ENCODE peak calls at places on chromosomes 16 and 17, in five cellular contexts. One of them, this sample, is unnamed.

GRCh38 chr17:44053130-44053872 is 13.2 kb downstream of the LSM12 start:
- ATAC-seq in left cardiac atrium: peak
- ATAC-seq in upper lobe of left lung: no peak
- ATAC-seq in Panc1: no peak
- ATAC-seq in activated CD8-positive, alpha-beta T cell treated with anti-CD3 and anti-CD28 coated beads, Interleukin-2, amount 10 ng/mL, durations not matched to agents 7 days and 5 days: no peak
- ATAC-seq in this sample: no peak

GRCh38 chr17:72858826-72859495 is 233.5 kb downstream of the SLC39A11 start:
- ATAC-seq in left cardiac atrium: no peak
- ATAC-seq in upper lobe of left lung: no peak
- ATAC-seq in Panc1: no peak
- ATAC-seq in activated CD8-positive, alpha-beta T cell treated with anti-CD3 and anti-CD28 coated beads, Interleukin-2, amount 10 ng/mL, durations not matched to agents 7 days and 5 days: no peak
- ATAC-seq in this sample: no peak

GRCh38 chr16:85844786-85845185 is 45.3 kb downstream of the COX4I1 start:
- ATAC-seq in left cardiac atrium: no peak
- ATAC-seq in upper lobe of left lung: no peak
- ATAC-seq in Panc1: no peak
- ATAC-seq in activated CD8-positive, alpha-beta T cell treated with anti-CD3 and anti-CD28 coated beads, Interleukin-2, amount 10 ng/mL, durations not matched to agents 7 days and 5 days: no peak
- ATAC-seq in this sample: peak

GRCh38 chr17:74833501-74834361 is 26.0 kb downstream of the GRIN2C start:
- ATAC-seq in left cardiac atrium: peak
- ATAC-seq in upper lobe of left lung: peak
- ATAC-seq in Panc1: no peak
- ATAC-seq in activated CD8-positive, alpha-beta T cell treated with anti-CD3 and anti-CD28 coated beads, Interleukin-2, amount 10 ng/mL, durations not matched to agents 7 days and 5 days: no peak
- ATAC-seq in this sample: peak

GRCh38 chr17:36844013-36844412 is 93.3 kb upstream of the LHX1 start:
- ATAC-seq in left cardiac atrium: no peak
- ATAC-seq in upper lobe of left lung: no peak
- ATAC-seq in Panc1: no peak
- ATAC-seq in activated CD8-positive, alpha-beta T cell treated with anti-CD3 and anti-CD28 coated beads, Interleukin-2, amount 10 ng/mL, durations not matched to agents 7 days and 5 days: no peak
- ATAC-seq in this sample: no peak

GRCh38 chr16:88744839-88745521 is 38.7 kb downstream of the CTU2 start:
- ATAC-seq in left cardiac atrium: peak
- ATAC-seq in upper lobe of left lung: no peak
- ATAC-seq in Panc1: no peak
- ATAC-seq in activated CD8-positive, alpha-beta T cell treated with anti-CD3 and anti-CD28 coated beads, Interleukin-2, amount 10 ng/mL, durations not matched to agents 7 days and 5 days: no peak
- ATAC-seq in this sample: no peak

GRCh38 chr17:7043544-7044268 is at the start of gene SLC16A11:
- ATAC-seq in left cardiac atrium: peak
- ATAC-seq in upper lobe of left lung: peak
- ATAC-seq in Panc1: peak
- ATAC-seq in activated CD8-positive, alpha-beta T cell treated with anti-CD3 and anti-CD28 coated beads, Interleukin-2, amount 10 ng/mL, durations not matched to agents 7 days and 5 days: peak
- ATAC-seq in this sample: peak

GRCh38 chr17:43632231-43632630 is 29.5 kb downstream of the MEOX1 start:
- ATAC-seq in left cardiac atrium: no peak
- ATAC-seq in upper lobe of left lung: no peak
- ATAC-seq in Panc1: no peak
- ATAC-seq in activated CD8-positive, alpha-beta T cell treated with anti-CD3 and anti-CD28 coated beads, Interleukin-2, amount 10 ng/mL, durations not matched to agents 7 days and 5 days: no peak
- ATAC-seq in this sample: no peak

GRCh38 chr17:73834684-73835343 is 190.6 kb upstream of the SDK2 start:
- ATAC-seq in left cardiac atrium: no peak
- ATAC-seq in upper lobe of left lung: no peak
- ATAC-seq in Panc1: no peak
- ATAC-seq in activated CD8-positive, alpha-beta T cell treated with anti-CD3 and anti-CD28 coated beads, Interleukin-2, amount 10 ng/mL, durations not matched to agents 7 days and 5 days: no peak
- ATAC-seq in this sample: no peak

GRCh38 chr16:80819988-80820387 is 15.6 kb upstream of the CDYL2 start:
- ATAC-seq in left cardiac atrium: no peak
- ATAC-seq in upper lobe of left lung: no peak
- ATAC-seq in Panc1: no peak
- ATAC-seq in activated CD8-positive, alpha-beta T cell treated with anti-CD3 and anti-CD28 coated beads, Interleukin-2, amount 10 ng/mL, durations not matched to agents 7 days and 5 days: no peak
- ATAC-seq in this sample: no peak

GRCh38 chr16:79451196-79451816 is 149.2 kb downstream of the MAF start:
- ATAC-seq in left cardiac atrium: peak
- ATAC-seq in upper lobe of left lung: peak
- ATAC-seq in Panc1: no peak
- ATAC-seq in activated CD8-positive, alpha-beta T cell treated with anti-CD3 and anti-CD28 coated beads, Interleukin-2, amount 10 ng/mL, durations not matched to agents 7 days and 5 days: no peak
- ATAC-seq in this sample: peak

GRCh38 chr17:66235377-66235994 is 6.3 kb upstream of the APOH start:
- ATAC-seq in left cardiac atrium: no peak
- ATAC-seq in upper lobe of left lung: no peak
- ATAC-seq in Panc1: no peak
- ATAC-seq in activated CD8-positive, alpha-beta T cell treated with anti-CD3 and anti-CD28 coated beads, Interleukin-2, amount 10 ng/mL, durations not matched to agents 7 days and 5 days: no peak
- ATAC-seq in this sample: no peak

GRCh38 chr16:49951568-49952195 is 73.3 kb upstream of the CNEP1R1 start:
- ATAC-seq in left cardiac atrium: no peak
- ATAC-seq in upper lobe of left lung: peak
- ATAC-seq in Panc1: no peak
- ATAC-seq in activated CD8-positive, alpha-beta T cell treated with anti-CD3 and anti-CD28 coated beads, Interleukin-2, amount 10 ng/mL, durations not matched to agents 7 days and 5 days: no peak
- ATAC-seq in this sample: no peak

GRCh38 chr17:37744961-37745800 is at the start of gene HNF1B:
- ATAC-seq in left cardiac atrium: no peak
- ATAC-seq in upper lobe of left lung: peak
- ATAC-seq in Panc1: no peak
- ATAC-seq in activated CD8-positive, alpha-beta T cell treated with anti-CD3 and anti-CD28 coated beads, Interleukin-2, amount 10 ng/mL, durations not matched to agents 7 days and 5 days: no peak
- ATAC-seq in this sample: peak

GRCh38 chr17:55463600-55463999 is 42.0 kb upstream of the MMD start:
- ATAC-seq in left cardiac atrium: no peak
- ATAC-seq in upper lobe of left lung: no peak
- ATAC-seq in Panc1: no peak
- ATAC-seq in activated CD8-positive, alpha-beta T cell treated with anti-CD3 and anti-CD28 coated beads, Interleukin-2, amount 10 ng/mL, durations not matched to agents 7 days and 5 days: peak
- ATAC-seq in this sample: peak

GRCh38 chr16:14186007-14186953 is 115.2 kb downstream of the MRTFB start:
- ATAC-seq in left cardiac atrium: peak
- ATAC-seq in upper lobe of left lung: peak
- ATAC-seq in Panc1: peak
- ATAC-seq in activated CD8-positive, alpha-beta T cell treated with anti-CD3 and anti-CD28 coated beads, Interleukin-2, amount 10 ng/mL, durations not matched to agents 7 days and 5 days: no peak
- ATAC-seq in this sample: no peak

GRCh38 chr17:76485569-76485968 is 15.7 kb downstream of the RHBDF2 start:
- ATAC-seq in left cardiac atrium: peak
- ATAC-seq in upper lobe of left lung: peak
- ATAC-seq in Panc1: no peak
- ATAC-seq in activated CD8-positive, alpha-beta T cell treated with anti-CD3 and anti-CD28 coated beads, Interleukin-2, amount 10 ng/mL, durations not matched to agents 7 days and 5 days: no peak
- ATAC-seq in this sample: no peak

GRCh38 chr16:24775455-24775854 is 46.0 kb downstream of the TNRC6A start:
- ATAC-seq in left cardiac atrium: peak
- ATAC-seq in upper lobe of left lung: peak
- ATAC-seq in Panc1: no peak
- ATAC-seq in activated CD8-positive, alpha-beta T cell treated with anti-CD3 and anti-CD28 coated beads, Interleukin-2, amount 10 ng/mL, durations not matched to agents 7 days and 5 days: no peak
- ATAC-seq in this sample: no peak

GRCh38 chr16:80367037-80367658 is 173.6 kb upstream of the DYNLRB2 start:
- ATAC-seq in left cardiac atrium: no peak
- ATAC-seq in upper lobe of left lung: no peak
- ATAC-seq in Panc1: no peak
- ATAC-seq in activated CD8-positive, alpha-beta T cell treated with anti-CD3 and anti-CD28 coated beads, Interleukin-2, amount 10 ng/mL, durations not matched to agents 7 days and 5 days: no peak
- ATAC-seq in this sample: no peak

GRCh38 chr17:83145358-83145738 is 65.9 kb downstream of the METRNL start:
- ATAC-seq in left cardiac atrium: no peak
- ATAC-seq in upper lobe of left lung: no peak
- ATAC-seq in Panc1: no peak
- ATAC-seq in activated CD8-positive, alpha-beta T cell treated with anti-CD3 and anti-CD28 coated beads, Interleukin-2, amount 10 ng/mL, durations not matched to agents 7 days and 5 days: no peak
- ATAC-seq in this sample: no peak

GRCh38 chr17:7328840-7329359 is at the start of gene NEURL4:
- ATAC-seq in left cardiac atrium: no peak
- ATAC-seq in upper lobe of left lung: peak
- ATAC-seq in Panc1: peak
- ATAC-seq in activated CD8-positive, alpha-beta T cell treated with anti-CD3 and anti-CD28 coated beads, Interleukin-2, amount 10 ng/mL, durations not matched to agents 7 days and 5 days: peak
- ATAC-seq in this sample: peak